ENCODE peak calls at places on chromosomes 7 and 10, in nine cellular contexts. I is cardiac fibroblast, A is SK-N-SH, R is ascending aorta, Q is fibroblast of lung, Y is cardiac muscle cell, N is fibroblast of pulmonary artery, U is fibroblast of the aortic adventitia, H is testis. M is an unnamed sample.

GRCh38 chr7:18993933-18994668 is 123.3 kb downstream of the TWIST1 start:
- DNase-seq in I (no peak), U (no peak), N (peak; percentile 14), Q (no peak), A (peak; percentile 37), Y (no peak), H (no peak), R (no peak), M (no peak)

GRCh38 chr10:100744980-100745881 is at the start of gene PAX2:
- DNase-seq in A (peak; percentile 69), Q (no peak), H (no peak), N (no peak), R (no peak), I (no peak), U (no peak), Y (no peak), M (no peak)

GRCh38 chr10:76251773-76252617 is 820.6 kb downstream of the LRMDA start:
- DNase-seq in I (no peak), R (no peak), A (no peak), H (peak; percentile 26), U (peak; percentile 98), N (peak; percentile 83), Q (peak; percentile 100), Y (no peak), M (peak; percentile 38)

GRCh38 chr7:11615163-11615562 is 216.8 kb downstream of the THSD7A start:
- DNase-seq in N (no peak), Q (no peak), A (no peak), U (no peak), Y (no peak), R (no peak), H (no peak), I (no peak), M (no peak)

GRCh38 chr10:90162464-90162863 is 461.1 kb downstream of the KIF20B start:
- DNase-seq in Q (peak; percentile 86), Y (no peak), H (no peak), R (no peak), U (peak; percentile 65), A (no peak), I (peak; percentile 65), N (peak; percentile 28), M (no peak)

GRCh38 chr10:35428521-35428920 is 92.2 kb downstream of the CCNY start:
- DNase-seq in A (no peak), I (no peak), H (no peak), N (no peak), Y (no peak), Q (no peak), R (no peak), U (no peak), M (no peak)

GRCh38 chr7:158738841-158739240 is 34.2 kb upstream of the NCAPG2 start:
- DNase-seq in N (no peak), I (no peak), Y (no peak), U (no peak), H (no peak), R (no peak), A (no peak), Q (no peak), M (no peak)

GRCh38 chr7:72405389-72405788 is 6.7 kb downstream of the CALN1 start:
- DNase-seq in R (no peak), N (no peak), I (no peak), H (peak; percentile 19), A (no peak), U (no peak), Y (no peak), Q (no peak), M (peak; percentile 16)

GRCh38 chr7:18126274-18126673 is 98.6 kb upstream of the PRPS1L1 start:
- DNase-seq in R (no peak), A (no peak), H (no peak), Y (no peak), N (no peak), Q (no peak), U (no peak), I (no peak), M (no peak)

GRCh38 chr10:92207061-92207460 is 83.8 kb downstream of the CPEB3 start:
- DNase-seq in I (no peak), A (no peak), U (peak; percentile 15), R (no peak), N (no peak), Y (no peak), H (no peak), Q (no peak), M (no peak)

GRCh38 chr10:78688945-78689935 is 379.5 kb upstream of the ZMIZ1 start:
- DNase-seq in U (peak; percentile 38), H (peak; percentile 29), N (peak; percentile 7), Q (no peak), I (peak; percentile 14), A (peak; percentile 73), R (peak; percentile 86), Y (no peak), M (no peak)

GRCh38 chr10:100535715-100536353 is at the start of gene HIF1AN:
- DNase-seq in H (peak; percentile 96), I (peak; percentile 97), R (peak; percentile 95), Q (peak; percentile 97), U (peak; percentile 97), Y (peak; percentile 97), A (peak; percentile 95), N (peak; percentile 98), M (peak; percentile 88)

DNA sequence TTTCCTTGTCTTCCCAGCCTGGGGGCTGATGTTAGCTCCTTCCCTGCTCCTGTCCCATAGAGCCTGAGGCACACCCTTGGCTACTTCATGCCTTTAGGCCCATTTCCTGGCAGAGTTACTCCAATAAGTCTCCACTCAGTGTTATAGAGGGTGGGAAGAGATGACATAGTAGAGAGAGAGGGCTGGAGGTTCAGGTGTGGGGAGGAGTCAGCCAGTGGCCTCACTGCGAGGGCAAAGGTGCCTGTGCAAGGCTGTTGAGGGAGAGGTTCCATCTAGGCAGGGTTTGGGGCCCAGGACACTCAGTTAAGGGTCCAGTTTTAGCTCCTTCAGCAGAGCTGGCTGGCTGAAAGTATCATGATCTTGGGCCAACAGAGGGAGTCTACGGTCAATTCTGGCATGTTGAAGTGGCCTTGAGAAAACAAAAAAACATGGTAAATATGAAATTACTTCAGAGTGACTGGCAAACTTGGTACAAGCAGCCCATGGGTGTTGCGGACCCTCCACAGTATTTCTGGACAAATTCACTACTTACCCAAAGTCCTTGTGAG is 67.9 kb downstream of the ZNF783 start:
- DNase-seq in A (no peak), H (no peak), U (no peak), I (no peak), N (no peak), Q (no peak), Y (no peak), R (no peak), M (no peak)
- TF ChIP-seq CTCF in A (no peak), H (no peak), U (no peak), I (no peak), N (no peak), Q (no peak), Y (no peak), R (no peak), M (no peak)

DNA sequence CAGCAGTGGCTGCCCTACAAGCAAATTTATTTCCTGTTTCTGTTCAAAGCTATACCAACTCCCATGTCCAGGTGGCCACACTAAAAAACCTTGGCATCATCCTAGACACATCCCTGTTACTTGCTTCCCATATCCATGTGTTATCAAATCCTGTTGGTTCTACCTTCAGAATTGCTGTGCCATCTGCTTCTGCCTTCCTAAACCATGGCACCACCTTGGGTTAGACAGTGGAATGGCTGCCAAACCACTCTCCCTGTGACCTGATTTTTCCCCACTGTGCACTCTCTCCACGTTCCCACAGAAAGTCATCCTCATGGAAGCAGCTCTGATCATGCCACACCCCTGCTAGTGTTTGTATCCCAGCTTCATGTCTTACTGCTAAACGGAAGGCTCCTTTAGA is 697.6 kb upstream of the GALNT17 start:
- DNase-seq in A (no peak), I (no peak), H (no peak), U (no peak), Y (no peak), N (no peak), R (no peak), Q (no peak), M (no peak)
- TF ChIP-seq CTCF in A (peak; percentile 41), I (no peak), H (no peak), U (no peak), Y (no peak), N (no peak), R (peak; percentile 7), Q (no peak), M (no peak)

DNA sequence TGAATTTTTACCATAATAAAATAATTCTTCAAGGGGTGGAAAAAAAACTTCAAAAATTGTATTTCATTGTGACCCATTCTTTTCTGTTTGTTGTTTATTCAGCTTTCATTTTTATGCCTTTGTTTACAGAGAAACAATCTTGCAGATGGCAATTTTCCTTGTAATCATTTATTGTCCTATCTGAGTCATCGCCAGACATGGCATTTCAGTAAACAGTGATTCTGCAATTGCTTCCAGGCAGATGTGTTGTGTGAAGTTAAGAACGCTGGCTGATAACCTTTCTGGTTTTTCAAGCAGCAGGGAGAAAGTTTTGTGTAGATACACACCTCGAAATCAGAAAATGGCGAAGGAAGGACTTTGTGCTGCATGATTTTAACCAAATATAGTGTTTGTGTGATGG is 80.7 kb upstream of the RPA3 start:
- DNase-seq in Y (no peak), A (peak; percentile 61), H (no peak), N (peak; percentile 33), I (peak; percentile 55), R (no peak), U (no peak), Q (peak; percentile 55), M (no peak)
- TF ChIP-seq CTCF in Y (no peak), A (no peak), H (no peak), N (no peak), I (no peak), R (no peak), U (no peak), Q (no peak), M (no peak)

DNA sequence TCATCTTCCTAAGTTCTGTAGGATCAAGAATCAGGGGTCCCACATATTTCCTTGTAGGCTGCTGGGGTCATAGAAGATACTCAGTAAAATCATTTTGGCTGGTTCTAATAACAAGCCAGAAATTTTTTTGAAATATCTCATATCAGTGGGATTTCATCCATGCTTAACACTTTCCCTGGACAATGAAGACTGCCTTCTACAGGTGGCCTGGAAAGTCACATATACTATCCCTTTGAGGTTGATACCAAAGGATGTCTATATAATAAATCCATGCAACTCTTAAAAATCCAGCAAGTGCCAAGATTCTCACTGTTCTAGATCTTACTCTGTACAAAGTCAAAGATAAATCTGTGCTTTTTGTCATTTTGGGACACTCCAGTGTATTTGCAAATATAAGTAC is 225.8 kb upstream of the NEBL start:
- DNase-seq in Y (no peak), N (no peak), H (no peak), Q (no peak), U (no peak), R (no peak), A (no peak), I (no peak), M (no peak)
- TF ChIP-seq CTCF in Y (no peak), N (no peak), H (no peak), Q (no peak), U (no peak), R (no peak), A (no peak), I (no peak), M (no peak)